ENCODE peak calls at places on chromosomes 4 and X, in five cellular contexts. One of them, this sample, is unnamed.

GRCh38 chr4:84403656-84404055 is 95.4 kb downstream of the NKX6-1 start:
- DNase-seq in stimulated activated CD8-positive, alpha-beta memory T cell treated with anti-CD3 and anti-CD28 coated beads, Interleukin-2, amount 100 ng/mL, for 1 hour: no peak
- DNase-seq in activated T-helper 1 cell treated with anti-CD3 and anti-CD28 coated beads, Interleukin-12 subunit alpha, Interleukin-12 subunit beta, Interleukin-2, Interleukin-4 antibody, amounts not matched to agents 30 ng/mL and 10 ng/mL and 1 ng/mL, durations not matched to agents 14 hours and 24 hours and 36 hours: no peak
- DNase-seq in NCI-H510A treated with DMSO at 0.1 percent for 48 hours: no peak
- DNase-seq in H54: no peak
- DNase-seq in this sample: no peak

GRCh38 chrX:23786268-23786815 is 3.4 kb downstream of the SAT1 start:
- DNase-seq in activated T-helper 1 cell treated with anti-CD3 and anti-CD28 coated beads, Interleukin-12 subunit alpha, Interleukin-12 subunit beta, Interleukin-2, Interleukin-4 antibody, amounts not matched to agents 30 ng/mL and 10 ng/mL and 1 ng/mL, durations not matched to agents 14 hours and 24 hours and 36 hours: no peak
- DNase-seq in NCI-H510A treated with DMSO at 0.1 percent for 48 hours: no peak
- DNase-seq in H54: no peak
- DNase-seq in stimulated activated CD8-positive, alpha-beta memory T cell treated with anti-CD3 and anti-CD28 coated beads, Interleukin-2, amount 100 ng/mL, for 1 hour: no peak
- DNase-seq in this sample: no peak

GRCh38 chr4:32462944-32463343 is 1742.8 kb downstream of the PCDH7 start:
- DNase-seq in NCI-H510A treated with DMSO at 0.1 percent for 48 hours: no peak
- DNase-seq in activated T-helper 1 cell treated with anti-CD3 and anti-CD28 coated beads, Interleukin-12 subunit alpha, Interleukin-12 subunit beta, Interleukin-2, Interleukin-4 antibody, amounts not matched to agents 30 ng/mL and 10 ng/mL and 1 ng/mL, durations not matched to agents 14 hours and 24 hours and 36 hours: no peak
- DNase-seq in H54: no peak
- DNase-seq in stimulated activated CD8-positive, alpha-beta memory T cell treated with anti-CD3 and anti-CD28 coated beads, Interleukin-2, amount 100 ng/mL, for 1 hour: no peak
- DNase-seq in this sample: no peak

GRCh38 chr4:37765741-37766140 is 60.7 kb upstream of the PGM2 start:
- DNase-seq in NCI-H510A treated with DMSO at 0.1 percent for 48 hours: peak; percentile 62
- DNase-seq in stimulated activated CD8-positive, alpha-beta memory T cell treated with anti-CD3 and anti-CD28 coated beads, Interleukin-2, amount 100 ng/mL, for 1 hour: no peak
- DNase-seq in H54: no peak
- DNase-seq in activated T-helper 1 cell treated with anti-CD3 and anti-CD28 coated beads, Interleukin-12 subunit alpha, Interleukin-12 subunit beta, Interleukin-2, Interleukin-4 antibody, amounts not matched to agents 30 ng/mL and 10 ng/mL and 1 ng/mL, durations not matched to agents 14 hours and 24 hours and 36 hours: no peak
- DNase-seq in this sample: no peak

GRCh38 chr4:176638992-176639391 is 153.7 kb downstream of the VEGFC start:
- DNase-seq in activated T-helper 1 cell treated with anti-CD3 and anti-CD28 coated beads, Interleukin-12 subunit alpha, Interleukin-12 subunit beta, Interleukin-2, Interleukin-4 antibody, amounts not matched to agents 30 ng/mL and 10 ng/mL and 1 ng/mL, durations not matched to agents 14 hours and 24 hours and 36 hours: no peak
- DNase-seq in stimulated activated CD8-positive, alpha-beta memory T cell treated with anti-CD3 and anti-CD28 coated beads, Interleukin-2, amount 100 ng/mL, for 1 hour: no peak
- DNase-seq in NCI-H510A treated with DMSO at 0.1 percent for 48 hours: no peak
- DNase-seq in H54: no peak
- DNase-seq in this sample: no peak

GRCh38 chr4:99679976-99680375 is 22.3 kb upstream of the C4orf54 start:
- DNase-seq in H54: no peak
- DNase-seq in NCI-H510A treated with DMSO at 0.1 percent for 48 hours: no peak
- DNase-seq in stimulated activated CD8-positive, alpha-beta memory T cell treated with anti-CD3 and anti-CD28 coated beads, Interleukin-2, amount 100 ng/mL, for 1 hour: no peak
- DNase-seq in activated T-helper 1 cell treated with anti-CD3 and anti-CD28 coated beads, Interleukin-12 subunit alpha, Interleukin-12 subunit beta, Interleukin-2, Interleukin-4 antibody, amounts not matched to agents 30 ng/mL and 10 ng/mL and 1 ng/mL, durations not matched to agents 14 hours and 24 hours and 36 hours: no peak
- DNase-seq in this sample: no peak

GRCh38 chr4:184756399-184756798 is 22.5 kb upstream of the CENPU start:
- DNase-seq in NCI-H510A treated with DMSO at 0.1 percent for 48 hours: no peak
- DNase-seq in H54: no peak
- DNase-seq in activated T-helper 1 cell treated with anti-CD3 and anti-CD28 coated beads, Interleukin-12 subunit alpha, Interleukin-12 subunit beta, Interleukin-2, Interleukin-4 antibody, amounts not matched to agents 30 ng/mL and 10 ng/mL and 1 ng/mL, durations not matched to agents 14 hours and 24 hours and 36 hours: no peak
- DNase-seq in stimulated activated CD8-positive, alpha-beta memory T cell treated with anti-CD3 and anti-CD28 coated beads, Interleukin-2, amount 100 ng/mL, for 1 hour: no peak
- DNase-seq in this sample: no peak

GRCh38 chrX:154542723-154543424 is 3.8 kb downstream of the G6PD start:
- DNase-seq in H54: no peak
- DNase-seq in NCI-H510A treated with DMSO at 0.1 percent for 48 hours: no peak
- DNase-seq in activated T-helper 1 cell treated with anti-CD3 and anti-CD28 coated beads, Interleukin-12 subunit alpha, Interleukin-12 subunit beta, Interleukin-2, Interleukin-4 antibody, amounts not matched to agents 30 ng/mL and 10 ng/mL and 1 ng/mL, durations not matched to agents 14 hours and 24 hours and 36 hours: no peak
- DNase-seq in stimulated activated CD8-positive, alpha-beta memory T cell treated with anti-CD3 and anti-CD28 coated beads, Interleukin-2, amount 100 ng/mL, for 1 hour: no peak
- DNase-seq in this sample: no peak

GRCh38 chr4:121189811-121190210 is 25.7 kb upstream of the TNIP3 start:
- DNase-seq in stimulated activated CD8-positive, alpha-beta memory T cell treated with anti-CD3 and anti-CD28 coated beads, Interleukin-2, amount 100 ng/mL, for 1 hour: no peak
- DNase-seq in NCI-H510A treated with DMSO at 0.1 percent for 48 hours: no peak
- DNase-seq in activated T-helper 1 cell treated with anti-CD3 and anti-CD28 coated beads, Interleukin-12 subunit alpha, Interleukin-12 subunit beta, Interleukin-2, Interleukin-4 antibody, amounts not matched to agents 30 ng/mL and 10 ng/mL and 1 ng/mL, durations not matched to agents 14 hours and 24 hours and 36 hours: peak; percentile 53
- DNase-seq in H54: no peak
- DNase-seq in this sample: peak; percentile 52

This sample was measured in central memory CD8-positive, alpha-beta T cell.